ENCODE peak calls at places on chromosome 3, in ten cellular contexts. G is fibroblast of mammary gland; C is cardiac fibroblast; R is mammary epithelial cell; O is GM20000; E is mesothelial cell of epicardium; W is AG04450; Z is CD4-positive, alpha-beta T cell; S is neural crest cell; X is Caco-2. K is an unnamed sample.

GRCh38 chr3:23439080-23439479 is 236.0 kb downstream of the UBE2E2 start:
- DNase-seq in G (no peak), C (no peak), R (no peak), O (no peak), E (no peak), W (no peak), Z (no peak), S (no peak), X (no peak), K (no peak)

GRCh38 chr3:124685481-124685880 is 44.8 kb upstream of the UMPS start:
- DNase-seq in G (peak), C (no peak), R (peak), O (peak), E (no peak), W (no peak), Z (no peak), S (no peak), X (no peak), K (peak)

GRCh38 chr3:160401301-160402095 is 2.0 kb downstream of the SMC4 start:
- DNase-seq in G (peak), C (peak), R (peak), O (no peak), E (no peak), W (peak), Z (no peak), S (no peak), X (no peak), K (peak)

GRCh38 chr3:31765856-31766255 is 215.2 kb downstream of the OSBPL10 start:
- DNase-seq in G (no peak), C (no peak), R (no peak), O (no peak), E (no peak), W (no peak), Z (no peak), S (no peak), X (no peak), K (no peak)

GRCh38 chr3:174168538-174169254 is 690.4 kb upstream of the NAALADL2 start:
- DNase-seq in G (no peak), C (no peak), R (no peak), O (no peak), E (no peak), W (no peak), Z (no peak), S (no peak), X (no peak), K (peak)

GRCh38 chr3:2099028-2099671 is 484 bp downstream of the CNTN4 start:
- DNase-seq in G (no peak), C (no peak), R (no peak), O (no peak), E (peak), W (no peak), Z (no peak), S (peak), X (peak), K (no peak)

GRCh38 chr3:33218446-33219174 is at the start of gene SUSD5:
- DNase-seq in G (peak), C (peak), R (peak), O (no peak), E (peak), W (no peak), Z (no peak), S (peak), X (no peak), K (peak)

GRCh38 chr3:192772495-192772894 is 45.2 kb upstream of the FGF12 start:
- DNase-seq in G (peak), C (peak), R (peak), O (no peak), E (no peak), W (no peak), Z (no peak), S (peak), X (no peak), K (peak)

GRCh38 chr3:198062068-198062465 is 102.0 kb downstream of the LMLN start:
- DNase-seq in G (no peak), C (no peak), R (no peak), O (no peak), E (no peak), W (no peak), Z (no peak), S (no peak), X (no peak), K (no peak)

GRCh38 chr3:37785718-37786117 is 76.0 kb upstream of the CTDSPL start:
- DNase-seq in G (no peak), C (no peak), R (no peak), O (no peak), E (no peak), W (no peak), Z (no peak), S (no peak), X (no peak), K (no peak)

GRCh38 chr3:18058666-18059065 is 316.2 kb upstream of the TBC1D5 start:
- DNase-seq in G (no peak), C (no peak), R (no peak), O (no peak), E (no peak), W (no peak), Z (no peak), S (no peak), X (no peak), K (no peak)

GRCh38 chr3:101351834-101352233 is 31.5 kb upstream of the IMPG2 start:
- DNase-seq in G (peak), C (peak), R (no peak), O (no peak), E (no peak), W (no peak), Z (no peak), S (no peak), X (no peak), K (no peak)

GRCh38 chr3:53842436-53843194 is 3.6 kb downstream of the CHDH start:
- DNase-seq in G (peak), C (peak), R (peak), O (no peak), E (no peak), W (no peak), Z (no peak), S (peak), X (peak), K (peak)

GRCh38 chr3:42711491-42712343 is 9.1 kb upstream of the HHATL start:
- DNase-seq in G (peak), C (no peak), R (no peak), O (no peak), E (peak), W (no peak), Z (no peak), S (no peak), X (peak), K (no peak)

GRCh38 chr3:128665362-128666021 is 14.9 kb upstream of the RPN1 start:
- DNase-seq in G (no peak), C (peak), R (no peak), O (no peak), E (no peak), W (no peak), Z (no peak), S (no peak), X (no peak), K (no peak)

GRCh38 chr3:181999314-181999713 is 287.6 kb downstream of the SOX2 start:
- DNase-seq in G (no peak), C (no peak), R (no peak), O (peak), E (no peak), W (no peak), Z (no peak), S (no peak), X (no peak), K (no peak)

GRCh38 chr3:167653750-167654149 is at the start of gene WDR49:
- DNase-seq in G (no peak), C (no peak), R (no peak), O (peak), E (no peak), W (no peak), Z (no peak), S (no peak), X (no peak), K (no peak)

GRCh38 chr3:69343875-69344274 is 42.0 kb downstream of the FRMD4B start:
- DNase-seq in G (peak), C (no peak), R (no peak), O (no peak), E (no peak), W (no peak), Z (no peak), S (no peak), X (no peak), K (no peak)

GRCh38 chr3:113271594-113272368 is 60.4 kb downstream of the BOC start:
- DNase-seq in G (no peak), C (no peak), R (no peak), O (no peak), E (no peak), W (no peak), Z (no peak), S (no peak), X (no peak), K (no peak)

GRCh38 chr3:189143321-189143720 is 28.4 kb upstream of the TPRG1 start:
- DNase-seq in G (no peak), C (no peak), R (no peak), O (no peak), E (no peak), W (no peak), Z (no peak), S (no peak), X (no peak), K (no peak)

GRCh38 chr3:122902326-122902725 is 107.5 kb downstream of the SLC49A4 start:
- DNase-seq in G (peak), C (no peak), R (peak), O (no peak), E (no peak), W (no peak), Z (no peak), S (no peak), X (no peak), K (peak)

GRCh38 chr3:146243559-146243958 is 7.3 kb downstream of the PLSCR4 start:
- DNase-seq in G (no peak), C (no peak), R (no peak), O (no peak), E (no peak), W (no peak), Z (no peak), S (no peak), X (no peak), K (no peak)

GRCh38 chr3:101635954-101636798 is 40.8 kb downstream of the ZBTB11 start:
- DNase-seq in G (peak), C (peak), R (peak), O (peak), E (peak), W (no peak), Z (peak), S (peak), X (peak), K (peak)

GRCh38 chr3:44999782-45000181 is 23.7 kb downstream of the EXOSC7 start:
- DNase-seq in G (no peak), C (no peak), R (no peak), O (no peak), E (no peak), W (no peak), Z (no peak), S (no peak), X (no peak), K (peak)

GRCh38 chr3:30618508-30618907 is 12.1 kb downstream of the TGFBR2 start:
- DNase-seq in G (no peak), C (no peak), R (no peak), O (no peak), E (no peak), W (no peak), Z (no peak), S (no peak), X (no peak), K (no peak)

GRCh38 chr3:138399766-138400165 is 34.6 kb upstream of the ESYT3 start:
- DNase-seq in G (no peak), C (no peak), R (no peak), O (no peak), E (no peak), W (no peak), Z (no peak), S (no peak), X (peak), K (no peak)

GRCh38 chr3:135456182-135456790 is 509.2 kb upstream of the PPP2R3A start:
- DNase-seq in G (no peak), C (no peak), R (no peak), O (no peak), E (peak), W (no peak), Z (no peak), S (peak), X (no peak), K (no peak)

GRCh38 chr3:49173116-49173791 is 1.9 kb downstream of the KLHDC8B start:
- DNase-seq in G (no peak), C (peak), R (no peak), O (no peak), E (peak), W (no peak), Z (no peak), S (peak), X (no peak), K (no peak)

GRCh38 chr3:94061297-94061696 is 1.4 kb downstream of the DHFR2 start:
- DNase-seq in G (no peak), C (no peak), R (no peak), O (no peak), E (no peak), W (no peak), Z (no peak), S (no peak), X (no peak), K (no peak)

GRCh38 chr3:45693941-45694521 is 4.8 kb downstream of the SACM1L start:
- DNase-seq in G (no peak), C (no peak), R (peak), O (peak), E (no peak), W (no peak), Z (peak), S (no peak), X (no peak), K (no peak)

GRCh38 chr3:3589715-3590130 is 209.5 kb upstream of the LRRN1 start:
- DNase-seq in G (no peak), C (no peak), R (no peak), O (peak), E (no peak), W (no peak), Z (no peak), S (no peak), X (no peak), K (no peak)

GRCh38 chr3:152257246-152258074 is 11.3 kb upstream of the MBNL1 start:
- DNase-seq in G (peak), C (no peak), R (peak), O (peak), E (no peak), W (no peak), Z (no peak), S (no peak), X (no peak), K (no peak)

GRCh38 chr3:15860014-15860934 is 62.5 kb upstream of the ANKRD28 start:
- DNase-seq in G (peak), C (peak), R (peak), O (peak), E (peak), W (peak), Z (no peak), S (peak), X (peak), K (peak)

GRCh38 chr3:149809694-149810093 is 3.3 kb upstream of the RNF13 start:
- DNase-seq in G (no peak), C (no peak), R (no peak), O (no peak), E (no peak), W (no peak), Z (no peak), S (no peak), X (no peak), K (peak)

GRCh38 chr3:149810846-149811245 is 2.2 kb upstream of the RNF13 start:
- DNase-seq in G (no peak), C (no peak), R (peak), O (no peak), E (no peak), W (no peak), Z (no peak), S (no peak), X (no peak), K (peak)

GRCh38 chr3:149812165-149812605 is 830 bp upstream of the RNF13 start:
- DNase-seq in G (no peak), C (no peak), R (no peak), O (no peak), E (no peak), W (no peak), Z (no peak), S (no peak), X (no peak), K (no peak)

GRCh38 chr3:149806171-149806778 is 6.7 kb upstream of the RNF13 start:
- DNase-seq in G (no peak), C (no peak), R (no peak), O (no peak), E (no peak), W (no peak), Z (no peak), S (no peak), X (no peak), K (no peak)

DNA sequence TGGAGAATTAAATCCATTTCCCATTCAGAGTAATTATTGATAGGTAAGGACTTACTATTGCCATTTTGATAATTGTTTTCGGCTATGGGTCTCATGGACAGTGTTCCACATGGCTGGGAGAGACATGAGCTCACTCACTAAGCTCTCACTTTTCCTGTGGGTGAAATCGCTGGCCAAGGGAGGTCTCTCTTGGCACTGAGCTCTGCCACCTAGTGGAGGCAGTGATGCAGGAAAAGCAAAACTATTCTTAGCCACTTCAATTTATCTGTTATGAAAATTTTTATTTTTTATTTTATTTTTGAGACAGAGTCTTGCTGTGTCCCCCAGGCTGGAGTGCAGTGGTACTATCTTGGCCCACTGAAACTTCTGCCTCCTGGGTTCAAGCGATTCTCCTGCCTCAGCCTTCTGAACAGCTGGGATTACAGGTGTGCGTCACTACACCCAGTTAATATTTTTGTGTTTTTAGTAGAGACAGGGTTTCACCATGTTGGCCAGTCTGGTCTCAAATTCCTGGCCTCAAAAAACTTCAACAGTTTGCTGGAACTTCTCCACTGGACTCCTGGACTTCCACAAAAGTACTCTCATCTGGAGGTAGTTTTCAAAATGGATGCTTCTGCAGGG is 4.7 kb upstream of the RNF13 start:
- DNase-seq in G (peak), C (peak), R (peak), O (peak), E (peak), W (peak), Z (peak), S (peak), X (peak), K (peak)
- TF ChIP-seq CTCF in G (peak), C (peak), R (peak), O (peak), E (peak), W (peak), Z (peak), S (peak), X (peak), K (peak)

GRCh38 chr3:133962879-133963278 is 66.8 kb downstream of the SLCO2A1 start:
- DNase-seq in G (peak), C (peak), R (no peak), O (no peak), E (no peak), W (no peak), Z (no peak), S (no peak), X (no peak), K (peak)
- TF ChIP-seq CTCF in G (peak), C (no peak), R (no peak), O (no peak), E (no peak), W (no peak), Z (no peak), S (no peak), X (no peak), K (no peak)

GRCh38 chr3:64029287-64029686 is 6.0 kb upstream of the PSMD6 start:
- DNase-seq in G (no peak), C (no peak), R (no peak), O (no peak), E (no peak), W (no peak), Z (no peak), S (no peak), X (no peak), K (no peak)
- TF ChIP-seq CTCF in G (no peak), C (no peak), R (no peak), O (no peak), E (no peak), W (no peak), Z (no peak), S (no peak), X (no peak), K (no peak)

GRCh38 chr3:39541917-39542329 is 74.4 kb downstream of the MOBP start:
- DNase-seq in G (peak), C (peak), R (no peak), O (no peak), E (no peak), W (no peak), Z (no peak), S (no peak), X (no peak), K (peak)
- TF ChIP-seq CTCF in G (peak), C (peak), R (peak), O (no peak), E (peak), W (peak), Z (no peak), S (peak), X (peak), K (peak)

GRCh38 chr3:186719945-186720739 is 3.0 kb downstream of the KNG1 start:
- DNase-seq in G (no peak), C (no peak), R (no peak), O (no peak), E (no peak), W (no peak), Z (no peak), S (no peak), X (no peak), K (no peak)

GRCh38 chr3:186717039-186717457 is at the start of gene KNG1:
- DNase-seq in G (no peak), C (no peak), R (no peak), O (no peak), E (no peak), W (no peak), Z (no peak), S (no peak), X (peak), K (no peak)

GRCh38 chr3:186724911-186725310 is 7.8 kb downstream of the KNG1 start:
- DNase-seq in G (no peak), C (no peak), R (no peak), O (no peak), E (no peak), W (no peak), Z (no peak), S (no peak), X (no peak), K (no peak)

GRCh38 chr3:186722457-186722856 is 5.3 kb downstream of the KNG1 start:
- DNase-seq in G (peak), C (peak), R (no peak), O (no peak), E (no peak), W (no peak), Z (no peak), S (no peak), X (no peak), K (peak)
- TF ChIP-seq CTCF in G (peak), C (peak), R (no peak), O (no peak), E (no peak), W (peak), Z (no peak), S (no peak), X (no peak), K (peak)

GRCh38 chr3:185823280-185824044 is 1.4 kb downstream of the IGF2BP2 start:
- DNase-seq in G (no peak), C (peak), R (peak), O (peak), E (peak), W (no peak), Z (no peak), S (peak), X (peak), K (peak)

GRCh38 chr3:185825379-185825638 is 467 bp upstream of the IGF2BP2 start:
- DNase-seq in G (no peak), C (no peak), R (no peak), O (no peak), E (no peak), W (no peak), Z (no peak), S (no peak), X (no peak), K (no peak)

GRCh38 chr3:185825639-185826481 is 1.0 kb upstream of the IGF2BP2 start:
- DNase-seq in G (peak), C (peak), R (peak), O (peak), E (peak), W (no peak), Z (peak), S (peak), X (peak), K (peak)

GRCh38 chr3:185824051-185824466 is 783 bp downstream of the IGF2BP2 start:
- DNase-seq in G (no peak), C (no peak), R (peak), O (peak), E (no peak), W (no peak), Z (no peak), S (peak), X (no peak), K (no peak)

DNA sequence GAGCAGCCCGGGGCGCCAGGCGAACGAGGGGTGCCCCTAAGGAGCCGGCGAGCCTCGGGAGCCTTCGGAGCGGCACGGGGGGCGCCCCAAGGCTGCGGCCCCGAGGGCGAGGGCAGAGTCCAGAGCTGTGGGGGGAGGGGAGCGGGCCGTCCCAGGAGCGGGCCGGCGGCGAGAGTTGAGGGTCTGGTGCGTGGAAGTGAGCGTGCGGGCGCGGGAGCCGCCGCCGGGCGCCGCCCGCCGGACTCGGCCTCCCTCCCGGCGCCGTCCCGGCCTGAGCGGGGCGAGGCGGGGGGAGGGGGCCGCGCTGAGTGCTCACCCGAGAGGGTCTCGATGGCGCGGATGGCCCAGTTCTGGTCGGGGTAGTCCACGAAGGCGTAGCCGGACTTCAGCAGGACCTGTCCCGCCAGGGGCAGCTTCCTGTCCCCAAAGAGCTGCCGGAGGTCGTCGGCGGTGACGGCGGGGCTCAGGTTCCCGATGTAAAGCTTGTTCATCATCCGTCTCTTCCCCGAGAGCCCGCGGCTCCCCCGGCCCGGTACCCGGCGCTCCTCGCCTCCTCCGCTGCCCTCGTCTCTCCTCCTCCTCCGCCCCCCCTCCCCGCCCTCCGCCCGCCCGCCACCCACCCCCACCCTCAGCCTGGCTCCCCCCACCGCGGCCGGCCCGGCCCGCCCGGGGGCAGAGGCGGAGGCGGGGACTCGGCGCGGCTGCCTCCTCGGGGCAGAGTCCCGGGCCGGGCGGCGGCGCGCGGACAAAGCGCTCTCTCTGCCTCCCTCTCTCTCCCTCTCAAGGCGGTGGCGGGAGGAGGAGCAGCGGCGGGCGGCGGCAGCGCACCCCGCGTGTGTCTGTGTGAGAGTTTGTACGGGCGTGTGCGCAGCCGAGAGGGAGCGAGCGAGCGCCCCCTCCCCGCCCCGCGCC is at the start of gene IGF2BP2:
- DNase-seq in G (peak), C (peak), R (peak), O (peak), E (peak), W (peak), Z (peak), S (peak), X (peak), K (peak)
- TF ChIP-seq CTCF in G (no peak), C (peak), R (no peak), O (no peak), E (peak), W (no peak), Z (no peak), S (peak), X (no peak), K (no peak)